ENCODE peak calls at places on chromosomes 4 and X, in five cellular contexts. E is upper lobe of left lung, W is K562, Z is body of pancreas, J is suprapubic skin. K is an unnamed sample.

GRCh38 chr4:103754844-103755243 is 35.1 kb upstream of the TACR3 start:
- DNase-seq in E (no peak), W (no peak), Z (peak), J (no peak), K (no peak)

GRCh38 chr4:120835342-120835741 is 87.2 kb downstream of the PRDM5 start:
- DNase-seq in E (no peak), W (no peak), Z (no peak), J (no peak), K (no peak)

GRCh38 chrX:95351089-95351488 is 1333.6 kb upstream of the DIAPH2 start:
- DNase-seq in E (no peak), W (no peak), Z (no peak), J (no peak), K (no peak)

GRCh38 chr4:182453830-182454229 is 210.6 kb downstream of the TENM3 start:
- DNase-seq in E (no peak), W (no peak), Z (no peak), J (no peak), K (no peak)

GRCh38 chr4:54767376-54767775 is 109.6 kb downstream of the KIT start:
- DNase-seq in E (no peak), W (no peak), Z (no peak), J (no peak), K (no peak)

GRCh38 chr4:21656832-21657231 is 291.7 kb downstream of the KCNIP4 start:
- DNase-seq in E (no peak), W (no peak), Z (no peak), J (no peak), K (no peak)

GRCh38 chrX:30561191-30561590 is 16.4 kb downstream of the TASL start:
- DNase-seq in E (no peak), W (no peak), Z (no peak), J (no peak), K (no peak)

GRCh38 chr4:83340692-83341343 is 6.2 kb upstream of the HPSE start:
- DNase-seq in E (no peak), W (no peak), Z (no peak), J (no peak), K (no peak)

GRCh38 chrX:790031-790430 is 159.4 kb downstream of the SHOX start:
- DNase-seq in E (no peak), W (no peak), Z (no peak), J (no peak), K (no peak)

GRCh38 chr4:38867478-38868054 is at the start of gene FAM114A1:
- DNase-seq in E (peak), W (peak), Z (peak), J (peak), K (no peak)

GRCh38 chr4:853416-853781 is 27.5 kb upstream of the CPLX1 start:
- DNase-seq in E (peak), W (no peak), Z (no peak), J (peak), K (no peak)

GRCh38 chr4:182925298-182925738 is 8.1 kb upstream of the DCTD start:
- DNase-seq in E (peak), W (peak), Z (peak), J (no peak), K (no peak)

GRCh38 chr4:47543331-47543730 is 58.3 kb downstream of the ATP10D start:
- DNase-seq in E (no peak), W (no peak), Z (no peak), J (no peak), K (no peak)

GRCh38 chr4:139988863-139989765 is 164.9 kb downstream of the MAML3 start:
- DNase-seq in E (no peak), W (no peak), Z (no peak), J (no peak), K (no peak)

GRCh38 chrX:5971300-5971699 is 257.4 kb downstream of the NLGN4X start:
- DNase-seq in E (no peak), W (no peak), Z (no peak), J (no peak), K (no peak)

GRCh38 chrX:1074172-1074571 is 138.3 kb downstream of the CRLF2 start:
- DNase-seq in E (no peak), W (no peak), Z (no peak), J (no peak), K (no peak)

GRCh38 chr4:24824720-24825119 is 29.3 kb downstream of the SOD3 start:
- DNase-seq in E (no peak), W (no peak), Z (no peak), J (no peak), K (no peak)

GRCh38 chr4:15400276-15400675 is 27.6 kb upstream of the C1QTNF7 start:
- DNase-seq in E (no peak), W (no peak), Z (no peak), J (no peak), K (no peak)

GRCh38 chr4:15398001-15398400 is 29.8 kb upstream of the C1QTNF7 start:
- DNase-seq in E (no peak), W (no peak), Z (no peak), J (no peak), K (no peak)

GRCh38 chr4:15400911-15401671 is 26.7 kb upstream of the C1QTNF7 start:
- DNase-seq in E (no peak), W (no peak), Z (no peak), J (peak), K (no peak)

GRCh38 chr4:15396157-15396800 is 31.6 kb upstream of the C1QTNF7 start:
- DNase-seq in E (no peak), W (peak), Z (peak), J (no peak), K (no peak)

DNA sequence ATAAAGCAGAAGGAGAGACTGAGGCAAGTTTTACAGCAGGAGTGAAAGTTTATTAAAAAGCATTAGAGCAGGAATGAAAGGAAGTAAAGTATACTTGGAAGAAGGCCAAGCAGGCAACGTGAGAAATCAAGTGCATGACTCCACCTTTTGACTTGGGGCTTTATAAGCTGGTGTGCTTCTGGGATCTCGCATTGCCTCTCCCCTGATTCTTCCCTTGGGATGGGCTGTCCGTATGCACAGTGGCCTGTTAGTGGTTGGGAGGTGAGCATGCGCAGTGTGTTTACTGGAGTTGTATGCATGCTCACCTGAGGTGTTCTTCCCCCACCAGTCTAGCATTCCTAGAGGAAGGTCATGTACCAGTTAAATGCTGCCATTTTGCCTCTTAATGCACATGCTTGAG is 29.1 kb upstream of the C1QTNF7 start:
- DNase-seq in E (no peak), W (no peak), Z (no peak), J (no peak), K (no peak)
- H3K27ac ChIP-seq in E (no peak), W (no peak), Z (no peak), J (peak), K (no peak)

DNA sequence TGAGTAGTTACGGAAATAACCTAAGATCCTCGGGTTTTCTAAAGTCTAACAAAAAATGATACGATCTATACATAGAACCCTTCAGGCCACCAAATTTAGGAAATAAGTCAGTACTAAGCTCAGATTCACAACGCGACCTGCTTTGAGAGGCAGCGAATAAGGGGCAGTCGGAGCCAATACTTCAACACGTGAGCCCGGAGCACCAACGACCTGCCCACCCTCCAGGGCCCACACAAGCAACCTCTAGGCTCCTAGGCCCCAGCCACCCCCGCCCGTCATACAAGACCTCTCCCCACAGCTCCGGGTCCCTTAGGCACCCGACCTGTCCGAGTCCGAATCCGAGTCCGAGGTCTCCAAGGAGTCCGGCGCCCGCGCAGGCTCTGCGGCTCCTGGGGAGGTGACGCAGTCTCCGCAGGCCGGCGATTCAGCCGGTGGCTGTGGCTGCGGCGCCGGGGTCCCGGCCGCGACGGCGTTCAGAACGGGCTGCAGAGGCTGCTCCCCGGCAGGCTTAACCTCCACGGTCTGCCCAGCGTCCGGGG is 580 bp downstream of the NAF1 start:
- DNase-seq in E (peak), W (peak), Z (peak), J (peak), K (no peak)
- TF ChIP-seq POLR2A in E (no peak), W (no peak), Z (peak), J (no peak), K (no peak)

GRCh38 chr4:67820903-67821302 is 62.9 kb downstream of the TMPRSS11D start:
- DNase-seq in E (no peak), W (no peak), Z (no peak), J (no peak), K (no peak)
- H3K4me3 ChIP-seq in E (no peak), W (no peak), Z (no peak), J (no peak), K (no peak)

GRCh38 chr4:41939016-41939623 is 3.9 kb downstream of the TMEM33 start:
- DNase-seq in E (no peak), W (no peak), Z (no peak), J (no peak), K (no peak)
- H3K27ac ChIP-seq in E (no peak), W (no peak), Z (no peak), J (peak), K (no peak)

GRCh38 chrX:44873415-44874270 is 655 bp downstream of the KDM6A start:
- DNase-seq in E (peak), W (peak), Z (peak), J (peak), K (no peak)
- TF ChIP-seq POLR2A in E (peak), W (peak), Z (no peak), J (peak), K (no peak)

K was measured in esophagus muscularis mucosa.